ENCODE peak calls at places on chromosomes 6 and 20, in seven cellular contexts. W, Q, Z, U, N, F and V are unnamed samples.
A peak's percentile ranks its signal among the peaks of the same experiment; 100 is the strongest.

GRCh38 chr6:170135821-170136471 is 154.9 kb downstream of the DLL1 start:
- DNase-seq in W (no peak), Q (no peak), Z (peak; percentile 8), U (no peak), N (no peak), F (no peak), V (no peak)

GRCh38 chr20:13822459-13822858 is 37.6 kb downstream of the NDUFAF5 start:
- DNase-seq in W (no peak), N (no peak), Z (no peak), U (no peak), F (no peak), Q (no peak), V (no peak)

GRCh38 chr20:61413752-61414151 is 161.7 kb downstream of the CDH4 start:
- DNase-seq in Z (no peak), W (no peak), U (no peak), F (no peak), N (no peak), Q (no peak), V (no peak)

GRCh38 chr6:168047841-168048723 is 30.9 kb downstream of the FRMD1 start:
- DNase-seq in W (no peak), Z (no peak), N (no peak), Q (no peak), F (no peak), U (no peak), V (no peak)

GRCh38 chr6:170438402-170438753 is 114.7 kb downstream of the PSMB1 start:
- DNase-seq in Z (peak; percentile 96), F (peak; percentile 98), U (no peak), Q (peak; percentile 84), N (peak; percentile 52), W (peak; percentile 100), V (peak; percentile 100)

GRCh38 chr6:157764346-157765068 is 58.5 kb upstream of the SNX9 start:
- DNase-seq in U (peak; percentile 67), N (peak; percentile 84), Z (peak; percentile 68), F (peak; percentile 88), Q (peak; percentile 87), W (peak; percentile 100), V (no peak)

GRCh38 chr6:4931530-4932505 is 72.0 kb downstream of the RPP40 start:
- DNase-seq in Z (no peak), W (peak; percentile 43), F (no peak), N (no peak), Q (peak; percentile 73), U (no peak), V (no peak)

GRCh38 chr20:61896058-61896961 is 169.4 kb downstream of the TAF4 start:
- DNase-seq in W (peak; percentile 66), Q (peak; percentile 27), U (no peak), Z (peak; percentile 40), F (peak; percentile 89), N (peak; percentile 16), V (peak; percentile 40)

GRCh38 chr20:22921595-22922421 is 113.3 kb upstream of the SSTR4 start:
- DNase-seq in F (peak; percentile 21), W (peak; percentile 62), Z (no peak), Q (no peak), U (no peak), N (no peak), V (no peak)